ENCODE peak calls at places on chromosomes 12 and 14, in eight cellular contexts. G is AG09319; S is GM04503; H is naive thymus-derived CD8-positive, alpha-beta T cell; U is stimulated activated effector memory CD8-positive, alpha-beta T cell treated with anti-CD3 and anti-CD28 coated beads, Interleukin-12 subunit alpha, Interleukin-12 subunit beta, amount 100 ng/mL, for 72 hours; L is Right ventricle myocardium superior; N is endothelial cell; Q is mesendoderm. P is an unnamed sample.
A peak's percentile ranks its signal among the peaks of the same experiment; 100 is the strongest.

GRCh38 chr14:86296173-86296572 is 766.2 kb downstream of the FLRT2 start:
- DNase-seq in G (peak; percentile 28), S (peak; percentile 1), H (no peak), U (no peak), L (no peak), N (no peak), Q (no peak), P (no peak)

GRCh38 chr12:72872488-72872887 is 600.3 kb downstream of the TRHDE start:
- DNase-seq in G (no peak), S (no peak), H (no peak), U (no peak), L (no peak), N (no peak), Q (peak; percentile 24), P (no peak)

GRCh38 chr14:88748288-88748687 is 44.5 kb downstream of the EML5 start:
- DNase-seq in G (no peak), S (no peak), H (no peak), U (no peak), L (no peak), N (no peak), Q (no peak), P (no peak)

GRCh38 chr12:32270818-32271710 is 128.3 kb upstream of the FGD4 start:
- DNase-seq in G (no peak), S (no peak), H (no peak), U (no peak), L (no peak), N (peak; percentile 19), Q (peak; percentile 93), P (peak; percentile 84)

GRCh38 chr12:53180931-53181645 is 363 bp upstream of the CSAD start:
- DNase-seq in G (no peak), S (no peak), H (no peak), U (peak; percentile 53), L (peak; percentile 84), N (peak; percentile 86), Q (peak; percentile 89), P (peak; percentile 77)

GRCh38 chr12:12415886-12416285 is 59.0 kb downstream of the BORCS5 start:
- DNase-seq in G (no peak), S (no peak), H (no peak), U (no peak), L (no peak), N (no peak), Q (no peak), P (no peak)

GRCh38 chr12:11840350-11840749 is 190.9 kb downstream of the ETV6 start:
- DNase-seq in G (no peak), S (no peak), H (no peak), U (no peak), L (no peak), N (no peak), Q (no peak), P (no peak)

GRCh38 chr12:104641862-104642261 is 185.1 kb downstream of the CHST11 start:
- DNase-seq in G (no peak), S (no peak), H (no peak), U (no peak), L (no peak), N (no peak), Q (no peak), P (no peak)

GRCh38 chr12:88623777-88624548 is 43.7 kb upstream of the KITLG start:
- DNase-seq in G (no peak), S (no peak), H (no peak), U (no peak), L (no peak), N (no peak), Q (no peak), P (no peak)

GRCh38 chr14:67734675-67735074 is 33.0 kb downstream of the RDH12 start:
- DNase-seq in G (no peak), S (no peak), H (no peak), U (no peak), L (no peak), N (no peak), Q (peak; percentile 63), P (no peak)

GRCh38 chr14:69138189-69138535 is 14.8 kb downstream of the DCAF5 start:
- DNase-seq in G (peak; percentile 41), S (peak; percentile 57), H (no peak), U (no peak), L (no peak), N (no peak), Q (peak; percentile 59), P (no peak)

GRCh38 chr14:74875941-74876913 is at the start of gene PROX2:
- DNase-seq in G (no peak), S (no peak), H (peak; percentile 21), U (peak; percentile 26), L (no peak), N (peak; percentile 17), Q (no peak), P (no peak)

GRCh38 chr12:131832393-131833231 is 4.4 kb downstream of the MMP17 start:
- DNase-seq in G (peak; percentile 63), S (no peak), H (no peak), U (no peak), L (peak; percentile 73), N (no peak), Q (no peak), P (no peak)

GRCh38 chr12:69024413-69024812 is 91.4 kb upstream of the CPM start:
- DNase-seq in G (no peak), S (no peak), H (no peak), U (no peak), L (no peak), N (no peak), Q (no peak), P (no peak)

GRCh38 chr12:89947437-89948265 is 239.0 kb upstream of the ATP2B1 start:
- DNase-seq in G (peak; percentile 61), S (peak; percentile 77), H (no peak), U (no peak), L (no peak), N (no peak), Q (peak; percentile 17), P (peak; percentile 65)

GRCh38 chr12:11633968-11634367 is 15.5 kb upstream of the ETV6 start:
- DNase-seq in G (no peak), S (no peak), H (no peak), U (no peak), L (no peak), N (no peak), Q (no peak), P (no peak)

GRCh38 chr12:108922918-108923317 is 43.0 kb downstream of the DAO start:
- DNase-seq in G (no peak), S (no peak), H (no peak), U (no peak), L (no peak), N (no peak), Q (no peak), P (no peak)

GRCh38 chr14:79483989-79484388 is 727.3 kb downstream of the DIO2 start:
- DNase-seq in G (no peak), S (no peak), H (no peak), U (no peak), L (no peak), N (no peak), Q (peak; percentile 75), P (peak; percentile 23)

GRCh38 chr14:96666088-96666487 is 131.1 kb upstream of the VRK1 start:
- DNase-seq in G (no peak), S (no peak), H (no peak), U (no peak), L (no peak), N (no peak), Q (no peak), P (no peak)

GRCh38 chr14:24368562-24369252 is 723 bp downstream of the NFATC4 start:
- DNase-seq in G (peak; percentile 95), S (peak; percentile 54), H (peak; percentile 39), U (no peak), L (peak; percentile 71), N (peak; percentile 41), Q (peak; percentile 57), P (no peak)

GRCh38 chr14:54299393-54300363 is 97.1 kb upstream of the CDKN3 start:
- DNase-seq in G (no peak), S (no peak), H (no peak), U (no peak), L (no peak), N (no peak), Q (no peak), P (no peak)

GRCh38 chr12:131091413-131091975 is 137.8 kb downstream of the ADGRD1 start:
- DNase-seq in G (no peak), S (no peak), H (no peak), U (peak; percentile 24), L (peak; percentile 19), N (no peak), Q (no peak), P (no peak)

GRCh38 chr12:131860472-131861260 is 32.5 kb downstream of the MMP17 start:
- DNase-seq in G (peak; percentile 78), S (peak; percentile 45), H (no peak), U (no peak), L (peak; percentile 80), N (no peak), Q (peak; percentile 78), P (peak; percentile 96)

P was measured in ELF-1.